ENCODE peak calls at places on chromosomes 12 and 14, in five cellular contexts. One of them, this sample, is unnamed.

GRCh38 chr12:93982847-93983315 is 165.5 kb upstream of the PLXNC1 start:
- DNase-seq in activated T-helper 1 cell treated with anti-CD3 and anti-CD28 coated beads, Interleukin-2, amount 50 U/mL, for 16 hours: no peak
- DNase-seq in mammary epithelial cell: peak
- DNase-seq in AG10803: peak
- DNase-seq in nucleus accumbens: no peak
- DNase-seq in this sample: no peak

GRCh38 chr14:101354726-101355125 is 206.6 kb upstream of the DIO3 start:
- DNase-seq in activated T-helper 1 cell treated with anti-CD3 and anti-CD28 coated beads, Interleukin-2, amount 50 U/mL, for 16 hours: no peak
- DNase-seq in mammary epithelial cell: no peak
- DNase-seq in AG10803: no peak
- DNase-seq in nucleus accumbens: no peak
- DNase-seq in this sample: no peak

GRCh38 chr14:70934502-70935134 is 27.4 kb downstream of the PCNX1 start:
- DNase-seq in activated T-helper 1 cell treated with anti-CD3 and anti-CD28 coated beads, Interleukin-2, amount 50 U/mL, for 16 hours: no peak
- DNase-seq in mammary epithelial cell: peak
- DNase-seq in AG10803: peak
- DNase-seq in nucleus accumbens: no peak
- DNase-seq in this sample: peak

GRCh38 chr12:121388421-121388981 is 11.4 kb upstream of the RNF34 start:
- DNase-seq in activated T-helper 1 cell treated with anti-CD3 and anti-CD28 coated beads, Interleukin-2, amount 50 U/mL, for 16 hours: no peak
- DNase-seq in mammary epithelial cell: peak
- DNase-seq in AG10803: peak
- DNase-seq in nucleus accumbens: peak
- DNase-seq in this sample: no peak

GRCh38 chr14:100076630-100077029 is 11.4 kb downstream of the EVL start:
- DNase-seq in activated T-helper 1 cell treated with anti-CD3 and anti-CD28 coated beads, Interleukin-2, amount 50 U/mL, for 16 hours: no peak
- DNase-seq in mammary epithelial cell: peak
- DNase-seq in AG10803: peak
- DNase-seq in nucleus accumbens: no peak
- DNase-seq in this sample: no peak

GRCh38 chr14:35133542-35134328 is 11.4 kb downstream of the PRORP start:
- DNase-seq in activated T-helper 1 cell treated with anti-CD3 and anti-CD28 coated beads, Interleukin-2, amount 50 U/mL, for 16 hours: no peak
- DNase-seq in mammary epithelial cell: no peak
- DNase-seq in AG10803: no peak
- DNase-seq in nucleus accumbens: no peak
- DNase-seq in this sample: no peak

GRCh38 chr12:52884526-52885293 is 20.2 kb downstream of the KRT8 start:
- DNase-seq in activated T-helper 1 cell treated with anti-CD3 and anti-CD28 coated beads, Interleukin-2, amount 50 U/mL, for 16 hours: peak
- DNase-seq in mammary epithelial cell: no peak
- DNase-seq in AG10803: peak
- DNase-seq in nucleus accumbens: peak
- DNase-seq in this sample: no peak

GRCh38 chr14:22991852-22992251 is 9.5 kb upstream of the AJUBA start:
- DNase-seq in activated T-helper 1 cell treated with anti-CD3 and anti-CD28 coated beads, Interleukin-2, amount 50 U/mL, for 16 hours: no peak
- DNase-seq in mammary epithelial cell: no peak
- DNase-seq in AG10803: no peak
- DNase-seq in nucleus accumbens: no peak
- DNase-seq in this sample: no peak

GRCh38 chr14:89957791-89958190 is 2.1 kb downstream of the TDP1 start:
- DNase-seq in activated T-helper 1 cell treated with anti-CD3 and anti-CD28 coated beads, Interleukin-2, amount 50 U/mL, for 16 hours: no peak
- DNase-seq in mammary epithelial cell: no peak
- DNase-seq in AG10803: no peak
- DNase-seq in nucleus accumbens: peak
- DNase-seq in this sample: no peak

GRCh38 chr12:46362895-46363581 is 9.5 kb downstream of the SLC38A2 start:
- DNase-seq in activated T-helper 1 cell treated with anti-CD3 and anti-CD28 coated beads, Interleukin-2, amount 50 U/mL, for 16 hours: no peak
- DNase-seq in mammary epithelial cell: no peak
- DNase-seq in AG10803: no peak
- DNase-seq in nucleus accumbens: no peak
- DNase-seq in this sample: no peak

GRCh38 chr12:8087666-8088065 is 5.6 kb downstream of the NECAP1 start:
- DNase-seq in activated T-helper 1 cell treated with anti-CD3 and anti-CD28 coated beads, Interleukin-2, amount 50 U/mL, for 16 hours: no peak
- DNase-seq in mammary epithelial cell: no peak
- DNase-seq in AG10803: no peak
- DNase-seq in nucleus accumbens: no peak
- DNase-seq in this sample: no peak

GRCh38 chr14:49512147-49512551 is 74.0 kb downstream of the RPS29 start:
- DNase-seq in activated T-helper 1 cell treated with anti-CD3 and anti-CD28 coated beads, Interleukin-2, amount 50 U/mL, for 16 hours: no peak
- DNase-seq in mammary epithelial cell: peak
- DNase-seq in AG10803: peak
- DNase-seq in nucleus accumbens: no peak
- DNase-seq in this sample: no peak

GRCh38 chr12:113838896-113839295 is 127.2 kb downstream of the RBM19 start:
- DNase-seq in activated T-helper 1 cell treated with anti-CD3 and anti-CD28 coated beads, Interleukin-2, amount 50 U/mL, for 16 hours: no peak
- DNase-seq in mammary epithelial cell: no peak
- DNase-seq in AG10803: no peak
- DNase-seq in nucleus accumbens: no peak
- DNase-seq in this sample: no peak

GRCh38 chr12:69843653-69844052 is 18.6 kb downstream of the MYRFL start:
- DNase-seq in activated T-helper 1 cell treated with anti-CD3 and anti-CD28 coated beads, Interleukin-2, amount 50 U/mL, for 16 hours: no peak
- DNase-seq in mammary epithelial cell: no peak
- DNase-seq in AG10803: no peak
- DNase-seq in nucleus accumbens: no peak
- DNase-seq in this sample: no peak

GRCh38 chr12:19245656-19246055 is 116.1 kb downstream of the PLEKHA5 start:
- DNase-seq in activated T-helper 1 cell treated with anti-CD3 and anti-CD28 coated beads, Interleukin-2, amount 50 U/mL, for 16 hours: no peak
- DNase-seq in mammary epithelial cell: peak
- DNase-seq in AG10803: peak
- DNase-seq in nucleus accumbens: no peak
- DNase-seq in this sample: no peak

GRCh38 chr12:80099259-80099658 is at the start of gene OTOGL:
- DNase-seq in activated T-helper 1 cell treated with anti-CD3 and anti-CD28 coated beads, Interleukin-2, amount 50 U/mL, for 16 hours: no peak
- DNase-seq in mammary epithelial cell: no peak
- DNase-seq in AG10803: peak
- DNase-seq in nucleus accumbens: no peak
- DNase-seq in this sample: no peak

GRCh38 chr14:69711065-69711464 is 55.9 kb upstream of the SRSF5 start:
- DNase-seq in activated T-helper 1 cell treated with anti-CD3 and anti-CD28 coated beads, Interleukin-2, amount 50 U/mL, for 16 hours: no peak
- DNase-seq in mammary epithelial cell: no peak
- DNase-seq in AG10803: peak
- DNase-seq in nucleus accumbens: no peak
- DNase-seq in this sample: no peak

GRCh38 chr12:68483592-68484373 is 126.9 kb upstream of the RAP1B start:
- DNase-seq in activated T-helper 1 cell treated with anti-CD3 and anti-CD28 coated beads, Interleukin-2, amount 50 U/mL, for 16 hours: no peak
- DNase-seq in mammary epithelial cell: peak
- DNase-seq in AG10803: peak
- DNase-seq in nucleus accumbens: no peak
- DNase-seq in this sample: no peak

GRCh38 chr14:74412753-74413152 is 13.3 kb downstream of the SYNDIG1L start:
- DNase-seq in activated T-helper 1 cell treated with anti-CD3 and anti-CD28 coated beads, Interleukin-2, amount 50 U/mL, for 16 hours: no peak
- DNase-seq in mammary epithelial cell: no peak
- DNase-seq in AG10803: no peak
- DNase-seq in nucleus accumbens: no peak
- DNase-seq in this sample: no peak

GRCh38 chr12:124018526-124018925 is 45.5 kb downstream of the ZNF664 start:
- DNase-seq in activated T-helper 1 cell treated with anti-CD3 and anti-CD28 coated beads, Interleukin-2, amount 50 U/mL, for 16 hours: no peak
- DNase-seq in mammary epithelial cell: no peak
- DNase-seq in AG10803: no peak
- DNase-seq in nucleus accumbens: no peak
- DNase-seq in this sample: no peak

GRCh38 chr12:542290-543113 is 82.8 kb downstream of the B4GALNT3 start:
- DNase-seq in activated T-helper 1 cell treated with anti-CD3 and anti-CD28 coated beads, Interleukin-2, amount 50 U/mL, for 16 hours: no peak
- DNase-seq in mammary epithelial cell: no peak
- DNase-seq in AG10803: no peak
- DNase-seq in nucleus accumbens: no peak
- DNase-seq in this sample: no peak

This sample was measured in GM12878.